ENCODE peak calls at places on chromosomes 7 and 10, in five cellular contexts. One of them, this sample, is unnamed.

GRCh38 chr10:21372651-21373410 is 152.7 kb downstream of the SKIDA1 start:
- DNase-seq in spleen: no peak
- DNase-seq in ovary: peak; percentile 66
- DNase-seq in A549: peak; percentile 91
- DNase-seq in gastrocnemius medialis: peak; percentile 25
- DNase-seq in this sample: no peak

GRCh38 chr10:113329121-113329596 is 223.7 kb upstream of the HABP2 start:
- DNase-seq in ovary: no peak
- DNase-seq in spleen: no peak
- DNase-seq in gastrocnemius medialis: no peak
- DNase-seq in A549: peak; percentile 31
- DNase-seq in this sample: no peak

GRCh38 chr10:58577394-58577793 is 64.7 kb downstream of the BICC1 start:
- DNase-seq in ovary: no peak
- DNase-seq in spleen: no peak
- DNase-seq in gastrocnemius medialis: no peak
- DNase-seq in A549: no peak
- DNase-seq in this sample: no peak

GRCh38 chr7:8154290-8154689 is 107.7 kb downstream of the ICA1 start:
- DNase-seq in A549: no peak
- DNase-seq in gastrocnemius medialis: no peak
- DNase-seq in ovary: no peak
- DNase-seq in spleen: no peak
- DNase-seq in this sample: no peak

GRCh38 chr7:101278461-101279292 is 33.8 kb upstream of the FIS1 start:
- DNase-seq in spleen: no peak
- DNase-seq in gastrocnemius medialis: no peak
- DNase-seq in ovary: no peak
- DNase-seq in A549: no peak
- DNase-seq in this sample: no peak

GRCh38 chr10:27240891-27241639 is 468 bp upstream of the ACBD5 start:
- DNase-seq in gastrocnemius medialis: peak; percentile 28
- DNase-seq in A549: peak; percentile 46
- DNase-seq in spleen: peak; percentile 88
- DNase-seq in ovary: peak; percentile 41
- DNase-seq in this sample: no peak

GRCh38 chr7:158957921-158958471 is 101.6 kb downstream of the DYNC2I1 start:
- DNase-seq in ovary: no peak
- DNase-seq in gastrocnemius medialis: no peak
- DNase-seq in A549: no peak
- DNase-seq in spleen: no peak
- DNase-seq in this sample: no peak

GRCh38 chr7:7653568-7654187 is 13.1 kb downstream of the UMAD1 start:
- DNase-seq in ovary: no peak
- DNase-seq in spleen: no peak
- DNase-seq in A549: peak; percentile 36
- DNase-seq in gastrocnemius medialis: no peak
- DNase-seq in this sample: no peak

GRCh38 chr7:16668978-16669377 is 23.0 kb downstream of the BZW2 start:
- DNase-seq in A549: peak; percentile 48
- DNase-seq in gastrocnemius medialis: no peak
- DNase-seq in spleen: no peak
- DNase-seq in ovary: no peak
- DNase-seq in this sample: no peak

GRCh38 chr10:119078422-119079179 is 2.0 kb downstream of the EIF3A start:
- DNase-seq in spleen: no peak
- DNase-seq in ovary: no peak
- DNase-seq in A549: no peak
- DNase-seq in gastrocnemius medialis: no peak
- DNase-seq in this sample: no peak

GRCh38 chr10:119079572-119080520 is 771 bp downstream of the EIF3A start:
- DNase-seq in ovary: peak; percentile 59
- DNase-seq in gastrocnemius medialis: peak; percentile 64
- DNase-seq in A549: peak; percentile 76
- DNase-seq in spleen: peak; percentile 94
- DNase-seq in this sample: peak; percentile 87

GRCh38 chr10:119080521-119081259 is at the start of gene EIF3A:
- DNase-seq in spleen: peak; percentile 99
- DNase-seq in gastrocnemius medialis: peak; percentile 92
- DNase-seq in ovary: peak; percentile 91
- DNase-seq in A549: peak; percentile 95
- DNase-seq in this sample: peak; percentile 93
- TF ChIP-seq POLR2A in spleen: peak; percentile 45
- TF ChIP-seq POLR2A in gastrocnemius medialis: peak; percentile 96
- TF ChIP-seq POLR2A in ovary: peak; percentile 91
- TF ChIP-seq POLR2A in A549: peak; percentile 94
- TF ChIP-seq POLR2A in this sample: peak; percentile 94

DNA sequence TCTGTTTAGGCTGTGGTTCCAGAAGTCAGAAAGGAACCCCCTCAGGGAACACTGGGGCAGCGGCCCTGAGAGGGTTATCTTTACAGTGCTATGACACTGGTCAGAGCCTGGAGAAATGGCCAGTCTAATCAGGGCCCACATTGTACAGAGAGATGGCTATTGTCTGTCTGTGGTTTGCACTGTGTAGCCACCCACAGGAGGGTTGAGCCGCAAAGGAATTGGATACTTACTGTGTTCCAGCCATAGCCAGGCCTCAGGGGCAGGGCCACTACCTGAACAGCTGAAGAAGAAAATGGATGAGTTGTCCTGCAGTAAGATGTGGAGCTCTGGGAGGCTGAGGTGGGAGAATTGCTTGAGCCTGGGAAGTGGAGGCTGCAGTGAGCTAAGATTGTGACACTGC is 47.5 kb upstream of the PODXL start:
- DNase-seq in ovary: no peak
- DNase-seq in gastrocnemius medialis: no peak
- DNase-seq in A549: no peak
- DNase-seq in spleen: no peak
- DNase-seq in this sample: no peak
- H3K4me1 ChIP-seq in ovary: no peaks in the 10 kb centered on the region
- H3K4me1 ChIP-seq in gastrocnemius medialis: no peaks in the 10 kb centered on the region
- H3K4me1 ChIP-seq in A549: peaks cover 34% of the 10 kb centered on the region
- H3K4me1 ChIP-seq in spleen: no peaks in the 10 kb centered on the region
- H3K4me1 ChIP-seq in this sample: peaks cover 3% of the 10 kb centered on the region

GRCh38 chr10:8070440-8070839 is 16.0 kb downstream of the GATA3 start:
- DNase-seq in spleen: no peak
- DNase-seq in gastrocnemius medialis: no peak
- DNase-seq in A549: no peak
- DNase-seq in ovary: no peak
- DNase-seq in this sample: no peak
- H3K27ac ChIP-seq in spleen: no peak overlapping the region
- H3K27ac ChIP-seq in gastrocnemius medialis: no peak overlapping the region
- H3K27ac ChIP-seq in A549: no peak overlapping the region
- H3K27ac ChIP-seq in ovary: no peak overlapping the region
- H3K27ac ChIP-seq in this sample: no peak overlapping the region

GRCh38 chr10:14532473-14533251 is 201.9 kb upstream of the FRMD4A start:
- DNase-seq in A549: peak; percentile 81
- DNase-seq in gastrocnemius medialis: no peak
- DNase-seq in spleen: no peak
- DNase-seq in ovary: no peak
- DNase-seq in this sample: no peak
- TF ChIP-seq POLR2A in A549: no peak
- TF ChIP-seq POLR2A in gastrocnemius medialis: no peak
- TF ChIP-seq POLR2A in spleen: no peak
- TF ChIP-seq POLR2A in ovary: no peak
- TF ChIP-seq POLR2A in this sample: no peak